ENCODE peak calls at places on chromosomes 12 and 14, in six cellular contexts. K is SJSA1, I is H54, V is MCF 10A, L is OCI-LY7, H is lower lobe of right lung. A is an unnamed sample.

GRCh38 chr14:33186656-33187055 is 248.0 kb downstream of the NPAS3 start:
- DNase-seq in I (no peak), L (no peak), K (no peak), V (peak; percentile 4), H (no peak), A (no peak)

GRCh38 chr12:68667896-68668295 is 18.9 kb upstream of the NUP107 start:
- DNase-seq in L (peak; percentile 50), K (no peak), V (no peak), I (no peak), H (no peak), A (no peak)

GRCh38 chr12:132285991-132286681 is 43.3 kb downstream of the GALNT9 start:
- DNase-seq in I (peak; percentile 72), V (peak; percentile 83), H (peak; percentile 69), L (no peak), K (no peak), A (no peak)

GRCh38 chr12:84862190-84862589 is 50.4 kb downstream of the SLC6A15 start:
- DNase-seq in V (no peak), K (no peak), L (no peak), H (no peak), I (no peak), A (no peak)

GRCh38 chr12:116366456-116366776 is 88.9 kb upstream of the MED13L start:
- DNase-seq in V (no peak), I (no peak), L (no peak), K (peak; percentile 47), H (peak; percentile 63), A (no peak)

GRCh38 chr12:114414866-114415524 is 9.1 kb upstream of the TBX5 start:
- DNase-seq in K (no peak), L (no peak), V (no peak), H (no peak), I (no peak), A (no peak)

GRCh38 chr14:104311358-104311757 is 173.0 kb downstream of the KIF26A start:
- DNase-seq in L (no peak), H (no peak), V (no peak), K (no peak), I (no peak), A (no peak)

GRCh38 chr14:40164083-40164482 is 731.9 kb upstream of the FBXO33 start:
- DNase-seq in V (no peak), I (peak; percentile 5), K (no peak), H (no peak), L (no peak), A (no peak)

GRCh38 chr14:77804592-77804991 is 4.7 kb downstream of the ADCK1 start:
- DNase-seq in L (peak; percentile 54), I (peak; percentile 13), K (no peak), H (no peak), V (peak; percentile 75), A (no peak)

GRCh38 chr14:49623941-49624806 is 3.6 kb downstream of the MGAT2 start:
- DNase-seq in K (no peak), L (peak; percentile 44), V (peak; percentile 62), H (no peak), I (no peak), A (no peak)

GRCh38 chr12:26648066-26648465 is 184.9 kb downstream of the ITPR2 start:
- DNase-seq in H (no peak), I (no peak), V (no peak), K (peak; percentile 82), L (no peak), A (no peak)

GRCh38 chr12:75738486-75738885 is 227.1 kb upstream of the KRR1 start:
- DNase-seq in L (no peak), H (no peak), V (no peak), I (no peak), K (no peak), A (no peak)

GRCh38 chr12:47085815-47086252 is 6.1 kb upstream of the AMIGO2 start:
- DNase-seq in K (peak; percentile 77), L (no peak), H (no peak), I (no peak), V (peak; percentile 72), A (no peak)

GRCh38 chr14:93923586-93923985 is 3.6 kb upstream of the FAM181A start:
- DNase-seq in H (no peak), K (no peak), L (no peak), V (no peak), I (no peak), A (no peak)

GRCh38 chr12:104573-105081 is 38.1 kb downstream of the IQSEC3 start:
- DNase-seq in K (no peak), L (no peak), I (no peak), V (no peak), H (no peak), A (no peak)

GRCh38 chr14:80979951-80980350 is 24.5 kb downstream of the TSHR start:
- DNase-seq in I (no peak), V (no peak), L (no peak), K (no peak), H (no peak), A (no peak)

GRCh38 chr12:46269429-46270241 is 792 bp upstream of the SLC38A1 start:
- DNase-seq in K (no peak), H (no peak), I (no peak), V (peak; percentile 45), L (peak; percentile 91), A (no peak)

GRCh38 chr14:66944872-66945271 is 244.4 kb upstream of the GARIN2 start:
- DNase-seq in H (no peak), K (no peak), V (peak; percentile 40), I (no peak), L (peak; percentile 24), A (no peak)

GRCh38 chr12:122740351-122740750 is 9.7 kb upstream of the HCAR1 start:
- DNase-seq in I (no peak), V (no peak), H (no peak), L (no peak), K (no peak), A (no peak)

GRCh38 chr14:101276309-101277091 is 284.8 kb upstream of the DIO3 start:
- DNase-seq in L (no peak), K (no peak), I (no peak), H (no peak), V (no peak), A (no peak)

GRCh38 chr14:35766700-35767082 is 42.4 kb downstream of the RALGAPA1 start:
- DNase-seq in I (no peak), H (no peak), L (no peak), K (no peak), V (no peak), A (no peak)

GRCh38 chr12:84922721-84923120 is 10.1 kb upstream of the SLC6A15 start:
- DNase-seq in V (peak; percentile 37), H (no peak), I (no peak), K (no peak), L (no peak), A (no peak)

GRCh38 chr14:60999536-60999935 is 18.5 kb downstream of the SLC38A6 start:
- DNase-seq in V (no peak), K (no peak), H (no peak), L (no peak), I (no peak), A (no peak)

GRCh38 chr12:92297932-92298681 is 152.5 kb upstream of the BTG1 start:
- DNase-seq in H (no peak), V (no peak), L (peak; percentile 15), K (no peak), I (no peak), A (no peak)

GRCh38 chr14:56488306-56488705 is 91.3 kb upstream of the TMEM260 start:
- DNase-seq in V (no peak), L (no peak), K (no peak), I (no peak), H (no peak), A (no peak)

GRCh38 chr12:4012977-4013968 is 140.1 kb upstream of the PARP11 start:
- DNase-seq in I (no peak), L (no peak), V (no peak), H (no peak), K (no peak), A (no peak)

GRCh38 chr12:1272132-1272531 is 281.1 kb downstream of the ERC1 start:
- DNase-seq in V (no peak), K (no peak), L (no peak), H (no peak), I (no peak), A (no peak)

GRCh38 chr12:117361905-117362304 is 479 bp upstream of the NOS1 start:
- DNase-seq in K (no peak), I (no peak), H (no peak), L (no peak), V (no peak), A (no peak)

GRCh38 chr12:39685854-39686608 is 66.4 kb upstream of the ABCD2 start:
- DNase-seq in K (no peak), L (no peak), V (no peak), H (no peak), I (no peak), A (no peak)

GRCh38 chr12:1851126-1851791 is 30.9 kb downstream of the LRTM2 start:
- DNase-seq in L (no peak), I (no peak), H (no peak), V (peak; percentile 89), K (no peak), A (no peak)

GRCh38 chr12:108772247-108772646 is 40.9 kb upstream of the CORO1C start:
- DNase-seq in V (no peak), I (no peak), H (no peak), L (peak; percentile 76), K (no peak), A (no peak)

GRCh38 chr12:63276537-63277365 is 125.8 kb upstream of the AVPR1A start:
- DNase-seq in H (no peak), V (peak; percentile 67), I (no peak), K (no peak), L (peak; percentile 21), A (no peak)

GRCh38 chr14:65502676-65503124 is 90.2 kb downstream of the FUT8 start:
- DNase-seq in K (no peak), H (no peak), I (no peak), L (no peak), V (peak; percentile 74), A (no peak)

GRCh38 chr12:13534645-13535398 is 338.3 kb downstream of the EMP1 start:
- DNase-seq in I (peak; percentile 39), H (peak; percentile 72), V (peak; percentile 75), K (peak; percentile 74), L (peak; percentile 47), A (peak; percentile 80)

GRCh38 chr12:9076733-9077575 is 38.8 kb downstream of the A2M start:
- DNase-seq in L (no peak), I (no peak), H (no peak), K (no peak), V (no peak), A (no peak)

GRCh38 chr12:108629156-108629555 is 4.5 kb downstream of the SELPLG start:
- DNase-seq in H (no peak), L (no peak), K (peak; percentile 95), V (no peak), I (no peak), A (no peak)

GRCh38 chr12:116673713-116674112 is 64.2 kb downstream of the SPRING1 start:
- DNase-seq in H (no peak), I (no peak), V (peak; percentile 42), L (peak; percentile 39), K (no peak), A (no peak)

A was measured in hippocampal formation.